ENCODE peak calls at places on chromosomes 11 and 22, in nine cellular contexts. V is uterus, D is spleen, F is body of pancreas, P is K562, E is A549, S is stomach, A is IMR-90, Q is heart left ventricle. N is an unnamed sample.
A peak's percentile ranks its signal among the peaks of the same experiment; 100 is the strongest.

GRCh38 chr22:30575011-30575671 is 676 bp upstream of the GAL3ST1 start:
- DNase-seq in V (peak; percentile 62), D (no peak), F (peak; percentile 66), P (no peak), E (no peak), S (peak; percentile 75), A (peak; percentile 70), Q (no peak), N (no peak)

GRCh38 chr11:6209801-6210200 is 4.4 kb downstream of the C11orf42 start:
- DNase-seq in V (no peak), D (no peak), F (no peak), P (no peak), E (no peak), S (no peak), A (no peak), Q (no peak), N (no peak)

GRCh38 chr11:101867951-101868350 is 46.9 kb upstream of the CEP126 start:
- DNase-seq in V (no peak), D (no peak), F (no peak), P (no peak), E (peak; percentile 19), S (no peak), A (peak; percentile 58), Q (no peak), N (peak; percentile 5)

GRCh38 chr11:133650082-133650481 is 117.8 kb upstream of the OPCML start:
- DNase-seq in V (no peak), D (no peak), F (no peak), P (no peak), E (no peak), S (no peak), A (no peak), Q (no peak), N (no peak)

GRCh38 chr11:2929511-2929879 is 275 bp upstream of the PHLDA2 start:
- DNase-seq in V (no peak), D (peak; percentile 84), F (peak; percentile 75), P (peak; percentile 91), E (peak; percentile 81), S (peak; percentile 84), A (peak; percentile 72), Q (peak; percentile 76), N (peak; percentile 68)

GRCh38 chr22:31753005-31753633 is 700 bp upstream of the DEPDC5 start:
- DNase-seq in V (peak; percentile 45), D (peak; percentile 89), F (peak; percentile 25), P (peak; percentile 40), E (peak; percentile 5), S (peak; percentile 31), A (no peak), Q (peak; percentile 67), N (no peak)

GRCh38 chr22:46373166-46373565 is 37.7 kb downstream of the TRMU start:
- DNase-seq in V (no peak), D (no peak), F (peak; percentile 79), P (no peak), E (no peak), S (peak; percentile 74), A (no peak), Q (peak; percentile 63), N (no peak)

GRCh38 chr11:118908931-118909618 is 16.7 kb downstream of the BCL9L start:
- DNase-seq in V (peak; percentile 93), D (peak; percentile 74), F (peak; percentile 79), P (no peak), E (peak; percentile 84), S (peak; percentile 72), A (peak; percentile 92), Q (peak; percentile 86), N (peak; percentile 70)

GRCh38 chr22:30414525-30415047 is 11.0 kb upstream of the MTFP1 start:
- DNase-seq in V (no peak), D (no peak), F (no peak), P (no peak), E (no peak), S (no peak), A (no peak), Q (no peak), N (peak; percentile 12)

GRCh38 chr22:31173386-31174145 is 13.6 kb downstream of the RNF185 start:
- DNase-seq in V (no peak), D (no peak), F (no peak), P (no peak), E (peak; percentile 32), S (no peak), A (peak; percentile 95), Q (no peak), N (peak; percentile 68)

GRCh38 chr11:1341928-1342524 is 32.6 kb upstream of the TOLLIP start:
- DNase-seq in V (no peak), D (no peak), F (no peak), P (no peak), E (peak; percentile 68), S (peak; percentile 24), A (peak; percentile 64), Q (no peak), N (no peak)

GRCh38 chr11:17986007-17986710 is 26.7 kb downstream of the SERGEF start:
- DNase-seq in V (peak; percentile 65), D (no peak), F (no peak), P (no peak), E (no peak), S (no peak), A (peak; percentile 90), Q (no peak), N (no peak)
- H3K27ac ChIP-seq in V (peak overlapping the region; percentile 48), D (no peak overlapping the region), F (no peak overlapping the region), P (no peak overlapping the region), E (no peak overlapping the region), S (peak overlapping the region; percentile 14), A (no peak overlapping the region), Q (no peak overlapping the region), N (no peak overlapping the region)

GRCh38 chr11:10930961-10931760 is 73.3 kb upstream of the ZBED5 start:
- DNase-seq in V (peak; percentile 86), D (peak; percentile 85), F (peak; percentile 67), P (peak; percentile 54), E (peak; percentile 82), S (peak; percentile 53), A (peak; percentile 76), Q (peak; percentile 85), N (peak; percentile 80)
- TF ChIP-seq POLR2A in V (no peak), D (no peak), F (peak; percentile 38), P (peak; percentile 40), E (peak; percentile 59), S (no peak), A (peak; percentile 75), Q (peak; percentile 28), N (no peak)

GRCh38 chr11:13965337-13965736 is 2.8 kb downstream of the SPON1 start:
- DNase-seq in V (no peak), D (no peak), F (no peak), P (no peak), E (no peak), S (peak; percentile 47), A (no peak), Q (no peak), N (no peak)

GRCh38 chr11:13963949-13964770 is 1.6 kb downstream of the SPON1 start:
- DNase-seq in V (peak; percentile 37), D (no peak), F (no peak), P (no peak), E (no peak), S (no peak), A (no peak), Q (peak; percentile 61), N (no peak)

GRCh38 chr11:13964771-13965074 is 2.2 kb downstream of the SPON1 start:
- DNase-seq in V (no peak), D (no peak), F (no peak), P (no peak), E (no peak), S (no peak), A (no peak), Q (no peak), N (no peak)

GRCh38 chr11:13963169-13963948 is 836 bp downstream of the SPON1 start:
- DNase-seq in V (peak; percentile 43), D (peak; percentile 82), F (no peak), P (no peak), E (no peak), S (no peak), A (peak; percentile 17), Q (peak; percentile 65), N (no peak)

DNA sequence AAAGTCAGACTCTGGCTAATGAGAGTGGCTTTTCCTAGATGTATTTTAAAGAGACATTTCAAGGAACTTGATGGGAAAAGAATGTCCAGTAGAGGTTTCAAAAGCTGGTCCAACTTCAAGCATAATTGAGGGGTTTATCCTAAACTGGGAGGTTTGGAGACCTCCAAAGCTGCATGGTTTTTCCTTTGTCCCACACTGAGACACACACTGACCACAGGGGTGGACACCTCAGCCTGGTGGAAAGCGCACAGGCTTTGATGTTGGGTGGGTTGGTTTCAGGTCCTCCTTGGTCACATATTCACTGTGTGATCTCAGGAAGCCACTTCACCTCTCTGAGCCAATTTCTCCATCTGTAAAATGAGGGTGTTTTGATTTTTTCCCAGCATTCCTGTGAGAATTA is 4.0 kb downstream of the SPON1 start:
- DNase-seq in V (no peak), D (no peak), F (no peak), P (no peak), E (no peak), S (no peak), A (no peak), Q (no peak), N (no peak)
- H3K27ac ChIP-seq in V (peak overlapping the region; percentile 1), D (no peak overlapping the region), F (no peak overlapping the region), P (no peak overlapping the region), E (no peak overlapping the region), S (peak overlapping the region; percentile 85), A (no peak overlapping the region), Q (no peak overlapping the region), N (no peak overlapping the region)

DNA sequence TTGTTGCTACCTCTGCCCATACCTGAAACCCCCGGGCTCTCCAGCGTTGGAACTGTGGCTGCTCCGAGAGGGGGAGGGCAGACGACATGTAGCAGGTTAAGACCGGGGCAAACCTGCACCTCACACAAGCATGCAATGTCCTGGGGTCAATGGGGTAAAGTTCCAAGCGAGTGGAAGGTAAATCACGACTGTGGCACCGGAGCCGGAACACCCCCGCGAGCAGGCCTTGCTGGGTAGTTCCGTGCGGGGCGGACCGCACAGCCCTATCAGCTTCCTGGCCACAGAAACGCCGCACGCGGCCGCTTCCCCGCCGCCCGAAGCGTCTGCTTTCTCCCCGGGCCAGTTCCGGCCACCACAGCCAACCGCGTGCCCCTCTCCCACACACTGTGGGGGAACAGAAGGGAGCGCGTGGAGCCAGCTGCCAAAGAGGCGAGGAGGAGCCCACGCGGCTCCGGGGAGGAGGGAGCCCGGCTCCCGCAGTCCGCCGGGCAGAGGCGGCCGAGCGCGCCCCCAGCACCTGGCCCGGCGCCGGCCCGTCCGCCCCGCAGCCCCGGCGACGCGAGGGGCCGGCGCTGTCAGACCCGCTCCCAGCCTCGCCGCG is 1.6 kb downstream of the SPTBN2 start:
- DNase-seq in V (peak; percentile 33), D (no peak), F (peak; percentile 55), P (peak; percentile 78), E (peak; percentile 23), S (peak; percentile 34), A (peak; percentile 11), Q (peak; percentile 75), N (peak; percentile 27)
- TF ChIP-seq POLR2A in V (no peak), D (no peak), F (peak; percentile 56), P (peak; percentile 70), E (peak; percentile 37), S (no peak), A (no peak), Q (no peak), N (no peak)

GRCh38 chr11:61384271-61385242 is 7.8 kb upstream of the TMEM216 start:
- DNase-seq in V (no peak), D (no peak), F (no peak), P (peak; percentile 43), E (peak; percentile 66), S (no peak), A (peak; percentile 42), Q (no peak), N (peak; percentile 43)
- H3K27ac ChIP-seq in V (no peak overlapping the region), D (no peak overlapping the region), F (no peak overlapping the region), P (no peak overlapping the region), E (no peak overlapping the region), S (no peak overlapping the region), A (no peak overlapping the region), Q (no peak overlapping the region), N (no peak overlapping the region)

N was measured in endothelial cell of umbilical vein.